ENCODE peak calls at places on chromosomes 11 and 22, in five cellular contexts. Z is fibroblast of lung, B is mesothelial cell of epicardium, G is right atrium auricular region, C is mammary epithelial cell. I is an unnamed sample.

GRCh38 chr11:104033134-104033533 is 3.3 kb upstream of the DDI1 start:
- DNase-seq in Z (peak), B (no peak), G (no peak), C (peak), I (no peak)

GRCh38 chr11:75896843-75897419 is 81.9 kb downstream of the UVRAG start:
- DNase-seq in Z (peak), B (no peak), G (no peak), C (peak), I (no peak)

GRCh38 chr22:29587938-29588699 is 7.2 kb upstream of the NIPSNAP1 start:
- DNase-seq in Z (peak), B (no peak), G (no peak), C (peak), I (no peak)

GRCh38 chr11:88208742-88209141 is 33.5 kb upstream of the RAB38 start:
- DNase-seq in Z (peak), B (no peak), G (no peak), C (peak), I (no peak)

GRCh38 chr22:44384981-44385610 is 72.3 kb upstream of the SHISAL1 start:
- DNase-seq in Z (no peak), B (no peak), G (no peak), C (no peak), I (no peak)

GRCh38 chr11:68127791-68128681 is 6.8 kb upstream of the CHKA start:
- DNase-seq in Z (peak), B (peak), G (no peak), C (no peak), I (peak)

GRCh38 chr11:133041928-133042890 is 490.1 kb downstream of the OPCML start:
- DNase-seq in Z (no peak), B (no peak), G (no peak), C (no peak), I (no peak)

GRCh38 chr11:119368121-119369034 is 13.1 kb downstream of the USP2 start:
- DNase-seq in Z (peak), B (no peak), G (no peak), C (no peak), I (no peak)

GRCh38 chr11:128739589-128739988 is 45.7 kb downstream of the FLI1 start:
- DNase-seq in Z (no peak), B (no peak), G (no peak), C (no peak), I (no peak)

GRCh38 chr11:111631666-111632039 is 29.4 kb downstream of the SIK2 start:
- DNase-seq in Z (peak), B (no peak), G (no peak), C (peak), I (no peak)

GRCh38 chr11:70302086-70302752 is 31.7 kb downstream of the PPFIA1 start:
- DNase-seq in Z (no peak), B (no peak), G (no peak), C (no peak), I (no peak)

DNA sequence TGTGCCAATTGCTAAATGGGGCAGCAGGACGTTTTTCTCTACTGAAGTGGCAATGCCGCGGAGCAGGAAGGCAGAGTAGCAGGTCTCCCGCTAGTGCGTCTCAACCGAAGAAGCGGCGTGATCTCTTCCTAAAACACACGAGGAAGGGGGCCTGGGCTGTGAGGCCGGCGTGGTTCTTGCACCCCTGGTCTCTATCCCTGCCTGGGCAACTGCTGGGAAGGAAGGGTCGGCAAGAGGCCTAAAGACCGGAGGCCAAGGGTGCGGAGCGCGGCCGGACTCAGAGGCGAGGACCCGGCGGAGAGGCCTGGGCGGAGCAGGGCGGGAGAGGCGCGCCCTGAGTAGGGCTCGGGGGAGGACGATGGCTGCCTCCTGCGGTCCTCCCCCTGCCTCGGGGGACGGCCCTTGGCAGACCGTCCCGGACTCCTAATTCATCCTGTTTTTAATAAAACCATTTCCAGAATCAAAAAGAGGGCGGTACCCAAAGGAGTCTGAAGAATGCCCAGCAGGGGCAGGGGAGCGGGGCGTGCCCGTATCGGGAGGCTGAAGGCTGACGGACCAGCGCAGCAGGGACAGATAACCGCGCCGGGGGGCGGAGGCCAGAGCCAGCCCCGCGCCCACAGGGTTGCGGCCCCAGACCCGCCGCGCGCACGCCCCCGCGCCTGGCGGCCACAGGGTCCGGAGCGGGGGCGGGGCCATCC is 559 bp upstream of the APLP2 start:
- DNase-seq in Z (peak), B (peak), G (peak), C (peak), I (no peak)
- TF ChIP-seq CTCF in Z (no peak), B (no peak), G (no peak), C (no peak), I (peak)

GRCh38 chr11:124899376-124900145 is 1.9 kb upstream of the ROBO4 start:
- DNase-seq in Z (no peak), B (no peak), G (no peak), C (peak), I (peak)
- TF ChIP-seq CTCF in Z (no peak), B (no peak), G (no peak), C (peak), I (no peak)

GRCh38 chr11:117824571-117825537 is at the start of gene FXYD2:
- DNase-seq in Z (peak), B (no peak), G (peak), C (no peak), I (no peak)

GRCh38 chr11:117823294-117823940 is 1.1 kb downstream of the FXYD2 start:
- DNase-seq in Z (no peak), B (no peak), G (no peak), C (no peak), I (no peak)

GRCh38 chr11:117822522-117823033 is 2.0 kb downstream of the FXYD2 start:
- DNase-seq in Z (no peak), B (no peak), G (no peak), C (no peak), I (no peak)

GRCh38 chr11:117825538-117826359 is 1.2 kb upstream of the FXYD2 start:
- DNase-seq in Z (no peak), B (no peak), G (no peak), C (no peak), I (no peak)

GRCh38 chr11:117823941-117824420 is 563 bp downstream of the FXYD2 start:
- DNase-seq in Z (peak), B (no peak), G (peak), C (no peak), I (no peak)
- TF ChIP-seq CTCF in Z (no peak), B (no peak), G (no peak), C (no peak), I (no peak)

GRCh38 chr11:121032546-121032945 is 8.6 kb downstream of the TBCEL start:
- DNase-seq in Z (peak), B (no peak), G (no peak), C (no peak), I (no peak)
- TF ChIP-seq CTCF in Z (no peak), B (no peak), G (peak), C (no peak), I (no peak)

GRCh38 chr11:66116576-66117361 is 46.7 kb downstream of the PACS1 start:
- DNase-seq in Z (no peak), B (no peak), G (no peak), C (no peak), I (no peak)
- TF ChIP-seq CTCF in Z (no peak), B (no peak), G (no peak), C (no peak), I (no peak)

DNA sequence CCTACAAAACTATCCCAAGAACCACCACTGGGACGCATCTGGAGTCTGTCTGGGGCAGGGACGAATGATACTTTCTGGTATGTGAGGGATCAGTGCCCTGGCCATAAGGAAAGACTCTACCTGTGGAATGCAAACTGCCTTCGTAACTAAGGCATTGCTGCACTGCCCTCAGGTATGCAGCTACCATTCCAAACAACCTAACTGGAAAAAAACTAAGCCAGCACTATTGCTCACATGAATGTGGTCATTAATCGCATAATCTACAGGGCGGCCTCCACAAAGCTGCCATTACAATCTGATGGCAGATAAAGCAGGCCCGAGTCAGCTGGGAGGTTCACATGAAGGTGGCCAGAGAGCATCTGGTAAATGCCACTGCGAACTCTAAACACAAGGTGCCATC is 3.9 kb downstream of the PACSIN2 start:
- DNase-seq in Z (no peak), B (no peak), G (no peak), C (no peak), I (no peak)
- TF ChIP-seq CTCF in Z (no peak), B (no peak), G (no peak), C (no peak), I (peak)

I was measured in type B pancreatic cell.